ENCODE peak calls at places on chromosomes 1 and 21, in ten cellular contexts. G, B, A, F, E, C, Z, S, O and K are unnamed samples. For H3K4me1, the result is how much of the 10 kb centered on the place peaks cover.

GRCh38 chr1:204218552-204218951 is 4.8 kb upstream of the GOLT1A start:
- DNase-seq in G (no peak), E (no peak), C (no peak), S (no peak), B (no peak), Z (no peak), A (no peak), F (no peak), O (no peak), K (no peak)

GRCh38 chr1:196557797-196558196 is 50.4 kb downstream of the KCNT2 start:
- DNase-seq in A (no peak), S (no peak), E (no peak), G (no peak), B (no peak), Z (no peak), F (no peak), C (no peak), O (no peak), K (no peak)

GRCh38 chr1:151981178-151981525 is 12.5 kb downstream of the S100A10 start:
- DNase-seq in F (no peak), G (no peak), O (no peak), Z (no peak), E (no peak), B (no peak), C (no peak), S (no peak), A (no peak), K (no peak)

GRCh38 chr1:240190881-240191385 is 99.2 kb downstream of the FMN2 start:
- DNase-seq in C (no peak), E (no peak), F (no peak), G (no peak), S (peak), B (no peak), O (no peak), A (no peak), Z (no peak), K (no peak)

GRCh38 chr21:34116569-34116968 is 43.2 kb downstream of the MRPS6 start:
- DNase-seq in Z (no peak), S (no peak), B (no peak), A (no peak), E (no peak), F (no peak), G (no peak), O (no peak), C (no peak), K (no peak)

GRCh38 chr21:44301961-44302406 is 2.1 kb downstream of the PFKL start:
- DNase-seq in F (no peak), B (no peak), S (no peak), A (peak), E (peak), O (no peak), C (no peak), Z (no peak), G (no peak), K (no peak)

GRCh38 chr1:2795926-2796325 is 5.6 kb downstream of the TTC34 start:
- DNase-seq in E (no peak), F (no peak), B (no peak), C (no peak), S (no peak), A (no peak), G (no peak), O (no peak), Z (no peak), K (no peak)

GRCh38 chr21:28821276-28822063 is 171.2 kb downstream of the LTN1 start:
- DNase-seq in E (no peak), Z (no peak), S (no peak), F (no peak), B (no peak), C (no peak), G (no peak), A (no peak), O (no peak), K (no peak)

GRCh38 chr1:9410737-9411297 is 118.1 kb downstream of the SPSB1 start:
- DNase-seq in G (no peak), F (no peak), Z (no peak), B (no peak), C (no peak), A (no peak), S (no peak), E (peak), O (no peak), K (no peak)

GRCh38 chr1:1212780-1213152 is 1.2 kb downstream of the TNFRSF4 start:
- DNase-seq in E (no peak), Z (no peak), O (no peak), G (no peak), C (peak), B (peak), F (peak), S (no peak), A (no peak), K (no peak)

GRCh38 chr1:60149254-60149653 is 75.7 kb upstream of the C1orf87 start:
- DNase-seq in G (no peak), O (no peak), E (no peak), S (no peak), F (peak), A (peak), Z (peak), C (no peak), B (no peak), K (peak)

GRCh38 chr1:103517380-103518047 is 8.0 kb upstream of the RNPC3 start:
- DNase-seq in Z (no peak), F (no peak), G (no peak), S (no peak), A (no peak), E (no peak), B (no peak), O (no peak), C (no peak), K (no peak)

DNA sequence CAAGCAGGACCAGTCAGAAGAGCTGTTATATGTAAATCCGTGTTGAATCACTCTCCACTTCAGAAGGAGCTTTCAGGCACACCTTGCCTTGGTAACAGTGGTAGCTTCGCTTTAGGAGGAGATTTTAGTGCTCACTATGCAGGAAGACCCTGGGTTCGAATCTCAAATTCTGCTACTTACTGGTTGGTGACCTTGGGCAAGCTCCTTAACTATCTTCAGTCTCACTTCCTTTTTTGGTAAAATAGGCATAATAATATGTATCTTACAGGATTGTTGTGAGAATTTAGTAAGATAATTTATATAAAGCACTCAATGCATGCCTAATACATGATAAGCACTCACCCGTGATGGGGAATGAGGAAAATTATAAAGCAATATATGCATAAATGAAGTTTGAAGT is 46.7 kb upstream of the GPR52 start:
- DNase-seq in Z (no peak), F (no peak), G (no peak), A (no peak), B (no peak), S (no peak), C (no peak), E (no peak), O (no peak), K (no peak)
- H3K4me1 ChIP-seq in Z (under half), F (under half), G (under half), A (under half), B (under half), S (under half), C (under half), E (under half), O (under half), K (under half)

GRCh38 chr1:231335663-231336602 is 1.7 kb downstream of the EXOC8 start:
- DNase-seq in E (peak), A (no peak), G (no peak), O (no peak), C (no peak), F (no peak), S (no peak), Z (no peak), B (no peak), K (no peak)
- H3K4me1 ChIP-seq in E (under half), A (under half), G (half or more), O (half or more), C (under half), F (half or more), S (under half), Z (half or more), B (half or more), K (under half)

DNA sequence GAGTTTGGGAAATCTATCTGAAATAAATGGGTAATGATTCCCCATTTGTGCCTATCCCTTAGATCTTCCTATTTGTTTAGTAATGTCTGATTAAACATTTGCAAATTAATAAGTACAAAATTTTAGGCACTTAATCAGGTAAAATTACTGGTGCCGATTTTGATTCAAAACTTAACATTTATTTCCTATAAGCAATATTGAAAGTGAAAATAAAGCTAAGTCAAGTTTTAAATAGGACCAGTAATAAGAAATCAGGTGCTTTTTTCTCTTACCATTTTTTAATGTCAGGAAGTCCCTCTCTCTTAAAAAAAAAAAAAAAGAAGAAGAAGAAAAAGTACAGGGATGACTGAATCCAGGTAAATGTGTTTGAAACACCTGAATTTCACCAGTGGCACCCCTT is 773 bp upstream of the GBP4 start:
- DNase-seq in A (no peak), O (no peak), C (no peak), Z (no peak), S (no peak), B (peak), E (no peak), F (no peak), G (no peak), K (no peak)
- H3K4me1 ChIP-seq in A (under half), O (half or more), C (under half), Z (under half), S (under half), B (half or more), E (under half), F (under half), G (under half), K (under half)

GRCh38 chr1:10794724-10795304 is 1.6 kb downstream of the CASZ1 start:
- DNase-seq in B (no peak), C (no peak), O (no peak), Z (no peak), S (no peak), F (peak), E (no peak), G (no peak), A (peak), K (peak)

GRCh38 chr1:10795305-10796021 is 983 bp downstream of the CASZ1 start:
- DNase-seq in G (no peak), B (no peak), A (peak), F (no peak), Z (no peak), C (no peak), O (no peak), E (no peak), S (no peak), K (peak)

GRCh38 chr1:10791117-10791951 is 5.1 kb downstream of the CASZ1 start:
- DNase-seq in B (no peak), A (no peak), S (no peak), F (no peak), C (no peak), O (no peak), G (no peak), E (no peak), Z (no peak), K (no peak)

GRCh38 chr1:10790155-10790707 is 6.2 kb downstream of the CASZ1 start:
- DNase-seq in A (no peak), G (no peak), Z (no peak), E (no peak), S (no peak), F (no peak), B (no peak), O (no peak), C (no peak), K (no peak)

DNA sequence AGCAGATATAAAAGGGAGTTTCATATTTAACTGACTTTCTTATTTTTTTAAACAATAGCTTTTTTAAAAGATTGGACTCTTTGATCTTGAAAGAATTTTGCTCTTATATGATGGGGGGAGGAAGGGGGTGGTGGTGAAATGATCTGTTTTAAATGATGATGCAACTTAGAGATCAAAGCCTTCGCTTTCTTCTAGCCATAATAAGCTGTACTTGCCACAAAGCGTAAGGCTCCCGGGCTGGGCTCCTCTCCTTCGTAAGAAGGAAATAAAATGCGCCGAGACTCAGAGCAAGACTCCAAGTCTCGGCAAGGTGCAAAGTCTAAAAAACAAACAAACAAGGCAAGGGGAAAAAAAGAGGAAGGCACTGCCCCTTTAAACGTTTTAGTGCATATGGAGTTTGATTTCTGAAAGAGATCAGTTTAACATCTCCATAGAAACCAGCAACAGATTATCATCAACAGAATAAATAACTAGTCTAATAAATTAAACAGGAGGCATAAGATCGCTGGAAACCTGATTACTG is 3.3 kb downstream of the CASZ1 start:
- DNase-seq in O (no peak), C (no peak), E (no peak), A (no peak), S (no peak), B (no peak), F (no peak), G (no peak), Z (no peak), K (no peak)
- H3K4me1 ChIP-seq in O (under half), C (under half), E (under half), A (under half), S (under half), B (under half), F (under half), G (under half), Z (under half), K (under half)

GRCh38 chr1:183101081-183101480 is 77.9 kb downstream of the LAMC1 start:
- DNase-seq in O (no peak), F (no peak), G (no peak), Z (no peak), A (no peak), B (no peak), C (no peak), S (no peak), E (no peak), K (no peak)

GRCh38 chr1:183098349-183098748 is 75.1 kb downstream of the LAMC1 start:
- DNase-seq in Z (no peak), O (no peak), A (no peak), C (no peak), E (no peak), S (no peak), B (no peak), F (no peak), G (no peak), K (no peak)

GRCh38 chr1:183103141-183103540 is 79.9 kb downstream of the LAMC1 start:
- DNase-seq in Z (no peak), A (no peak), F (no peak), E (no peak), C (no peak), B (no peak), S (no peak), G (no peak), O (no peak), K (no peak)

GRCh38 chr1:183101841-183102276 is 78.6 kb downstream of the LAMC1 start:
- DNase-seq in E (peak), F (no peak), C (no peak), O (no peak), Z (no peak), A (no peak), B (no peak), G (no peak), S (no peak), K (no peak)

GRCh38 chr1:183100575-183100974 is 77.4 kb downstream of the LAMC1 start:
- DNase-seq in Z (no peak), B (no peak), E (no peak), A (no peak), G (no peak), S (no peak), F (no peak), O (no peak), C (no peak), K (no peak)
- H3K4me1 ChIP-seq in Z (half or more), B (under half), E (under half), A (under half), G (half or more), S (under half), F (half or more), O (under half), C (under half), K (under half)

DNA sequence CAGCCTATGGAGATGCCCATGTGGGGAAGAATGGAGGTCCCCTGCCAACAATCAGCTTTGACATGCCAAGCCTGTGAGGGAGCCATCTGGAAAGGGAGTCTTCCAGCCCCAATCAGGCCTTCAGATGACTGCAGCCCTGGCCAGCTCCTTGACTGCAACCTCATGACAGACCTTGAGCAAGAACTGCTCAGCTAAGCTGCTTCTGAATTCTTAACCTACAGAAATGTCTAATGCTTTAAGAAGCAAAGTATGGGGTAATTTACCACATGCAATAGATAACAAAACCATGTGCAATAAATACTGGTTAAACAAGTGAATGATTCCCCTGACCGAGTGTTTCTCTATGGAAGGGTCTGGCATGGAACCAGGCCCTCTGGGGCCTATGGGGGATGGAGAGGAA is 187.1 kb downstream of the HIVEP3 start:
- DNase-seq in C (no peak), E (no peak), Z (no peak), S (no peak), O (no peak), G (no peak), F (no peak), A (no peak), B (no peak), K (no peak)
- H3K4me1 ChIP-seq in C (under half), E (under half), Z (under half), S (under half), O (under half), G (under half), F (under half), A (under half), B (under half), K (under half)

DNA sequence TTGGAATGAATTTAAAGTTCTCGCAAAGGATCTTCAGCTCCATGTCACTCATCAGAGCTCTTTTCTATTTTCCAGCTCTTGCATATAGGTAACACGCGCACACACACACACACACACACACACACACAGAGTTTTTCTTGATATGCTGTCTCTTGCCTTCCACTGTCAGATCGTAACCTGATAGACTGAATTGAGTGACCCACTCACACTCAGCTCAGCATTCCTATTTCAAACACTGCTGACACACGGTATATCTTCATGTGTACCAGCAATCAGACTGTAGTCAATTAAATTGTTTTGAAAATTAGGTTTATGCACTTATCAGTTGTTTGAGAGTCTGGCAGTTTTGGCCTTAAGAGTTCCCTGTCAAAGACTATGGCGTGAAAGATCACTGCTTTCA is 214.2 kb downstream of the PBX1 start:
- DNase-seq in C (no peak), Z (no peak), E (no peak), S (no peak), G (no peak), F (no peak), O (no peak), A (no peak), B (no peak), K (no peak)
- H3K4me1 ChIP-seq in C (under half), Z (half or more), E (under half), S (under half), G (under half), F (under half), O (under half), A (half or more), B (under half), K (under half)